ENCODE peak calls at places on chromosomes 16 and 17, in seven cellular contexts. W is skeletal muscle cell; U is activated CD8-positive, alpha-beta memory T cell treated with anti-CD3 and anti-CD28 coated beads, Interleukin-2, amount 50 U/mL, for 48 hours; H is NCI-H2029; R is stomach; T is pulmonary artery endothelial cell; F is CD4-positive, CD25-positive, alpha-beta regulatory T cell. M is an unnamed sample.

GRCh38 chr16:3868556-3868955 is 12.0 kb downstream of the CREBBP start:
- DNase-seq in W (no peak), U (peak; percentile 53), H (no peak), R (no peak), T (no peak), F (no peak), M (no peak)

GRCh38 chr16:47160422-47160821 is 16.7 kb upstream of the NETO2 start:
- DNase-seq in W (no peak), U (no peak), H (no peak), R (no peak), T (no peak), F (no peak), M (no peak)

GRCh38 chr17:3747805-3748204 is 24.1 kb downstream of the HASPIN start:
- DNase-seq in W (no peak), U (no peak), H (no peak), R (no peak), T (no peak), F (no peak), M (no peak)

GRCh38 chr16:89009343-89010209 is 32.6 kb upstream of the CBFA2T3 start:
- DNase-seq in W (no peak), U (no peak), H (no peak), R (no peak), T (no peak), F (peak; percentile 22), M (no peak)

GRCh38 chr16:79510879-79511278 is 89.7 kb downstream of the MAF start:
- DNase-seq in W (no peak), U (no peak), H (no peak), R (no peak), T (no peak), F (no peak), M (no peak)

GRCh38 chr17:68576811-68577551 is 24.2 kb downstream of the FAM20A start:
- DNase-seq in W (peak; percentile 84), U (no peak), H (no peak), R (no peak), T (no peak), F (no peak), M (no peak)

GRCh38 chr16:56990407-56991286 is 1.3 kb downstream of the NLRC5 start:
- DNase-seq in W (no peak), U (no peak), H (no peak), R (no peak), T (no peak), F (peak; percentile 54), M (no peak)

GRCh38 chr17:79353548-79353947 is 257.3 kb downstream of the RBFOX3 start:
- DNase-seq in W (no peak), U (no peak), H (no peak), R (no peak), T (no peak), F (no peak), M (no peak)

GRCh38 chr17:74770498-74771318 is 5.4 kb downstream of the NAT9 start:
- DNase-seq in W (no peak), U (peak; percentile 80), H (no peak), R (peak; percentile 89), T (no peak), F (peak; percentile 77), M (no peak)

GRCh38 chr17:44610871-44611270 is 45.4 kb upstream of the MEIOC start:
- DNase-seq in W (no peak), U (no peak), H (no peak), R (no peak), T (no peak), F (no peak), M (no peak)

GRCh38 chr17:43125133-43125966 is at the start of gene BRCA1:
- DNase-seq in W (peak; percentile 96), U (peak; percentile 95), H (peak; percentile 98), R (peak; percentile 93), T (peak; percentile 95), F (peak; percentile 99), M (peak; percentile 91)

GRCh38 chr17:65374966-65375365 is 186.5 kb downstream of the AXIN2 start:
- DNase-seq in W (no peak), U (no peak), H (no peak), R (peak; percentile 61), T (no peak), F (no peak), M (no peak)